ENCODE peak calls at places on chromosomes 7 and 10, in ten cellular contexts. One of them, this sample, is unnamed.

GRCh38 chr7:24882989-24883631 is 96.9 kb downstream of the OSBPL3 start:
- DNase-seq in naive thymus-derived CD8-positive, alpha-beta T cell: no peak
- DNase-seq in amniotic stem cell: no peak
- DNase-seq in HFF-Myc: peak
- DNase-seq in mesenchymal stem cell: peak
- DNase-seq in LHCN-M2: peak
- DNase-seq in activated naive CD4-positive, alpha-beta T cell treated with anti-CD3 and anti-CD28 coated beads, Interleukin-2, amount 50 U/mL, for 72 hours: no peak
- DNase-seq in stimulated activated CD4-positive, alpha-beta T cell treated with anti-CD3 and anti-CD28 coated beads, Interleukin-2, amount 100 ng/mL, for 24 hours: peak
- DNase-seq in kidney tubule cell: peak
- DNase-seq in left cardiac atrium: peak
- DNase-seq in this sample: no peak

GRCh38 chr10:88852327-88852726 is 683 bp upstream of the ANKRD22 start:
- DNase-seq in LHCN-M2: no peak
- DNase-seq in left cardiac atrium: no peak
- DNase-seq in mesenchymal stem cell: no peak
- DNase-seq in naive thymus-derived CD8-positive, alpha-beta T cell: no peak
- DNase-seq in amniotic stem cell: no peak
- DNase-seq in stimulated activated CD4-positive, alpha-beta T cell treated with anti-CD3 and anti-CD28 coated beads, Interleukin-2, amount 100 ng/mL, for 24 hours: no peak
- DNase-seq in activated naive CD4-positive, alpha-beta T cell treated with anti-CD3 and anti-CD28 coated beads, Interleukin-2, amount 50 U/mL, for 72 hours: no peak
- DNase-seq in HFF-Myc: no peak
- DNase-seq in kidney tubule cell: no peak
- DNase-seq in this sample: no peak

GRCh38 chr7:117190104-117190503 is 132.8 kb downstream of the WNT2 start:
- DNase-seq in LHCN-M2: no peak
- DNase-seq in amniotic stem cell: no peak
- DNase-seq in mesenchymal stem cell: no peak
- DNase-seq in left cardiac atrium: no peak
- DNase-seq in naive thymus-derived CD8-positive, alpha-beta T cell: no peak
- DNase-seq in stimulated activated CD4-positive, alpha-beta T cell treated with anti-CD3 and anti-CD28 coated beads, Interleukin-2, amount 100 ng/mL, for 24 hours: no peak
- DNase-seq in HFF-Myc: no peak
- DNase-seq in kidney tubule cell: no peak
- DNase-seq in activated naive CD4-positive, alpha-beta T cell treated with anti-CD3 and anti-CD28 coated beads, Interleukin-2, amount 50 U/mL, for 72 hours: no peak
- DNase-seq in this sample: no peak

GRCh38 chr7:137000621-137001020 is 132.2 kb downstream of the CHRM2 start:
- DNase-seq in kidney tubule cell: no peak
- DNase-seq in mesenchymal stem cell: no peak
- DNase-seq in left cardiac atrium: no peak
- DNase-seq in amniotic stem cell: no peak
- DNase-seq in activated naive CD4-positive, alpha-beta T cell treated with anti-CD3 and anti-CD28 coated beads, Interleukin-2, amount 50 U/mL, for 72 hours: no peak
- DNase-seq in LHCN-M2: peak
- DNase-seq in stimulated activated CD4-positive, alpha-beta T cell treated with anti-CD3 and anti-CD28 coated beads, Interleukin-2, amount 100 ng/mL, for 24 hours: no peak
- DNase-seq in HFF-Myc: no peak
- DNase-seq in naive thymus-derived CD8-positive, alpha-beta T cell: no peak
- DNase-seq in this sample: no peak

GRCh38 chr7:30433082-30433481 is 45.5 kb downstream of the NOD1 start:
- DNase-seq in left cardiac atrium: peak
- DNase-seq in kidney tubule cell: no peak
- DNase-seq in mesenchymal stem cell: peak
- DNase-seq in naive thymus-derived CD8-positive, alpha-beta T cell: no peak
- DNase-seq in activated naive CD4-positive, alpha-beta T cell treated with anti-CD3 and anti-CD28 coated beads, Interleukin-2, amount 50 U/mL, for 72 hours: no peak
- DNase-seq in amniotic stem cell: no peak
- DNase-seq in LHCN-M2: no peak
- DNase-seq in stimulated activated CD4-positive, alpha-beta T cell treated with anti-CD3 and anti-CD28 coated beads, Interleukin-2, amount 100 ng/mL, for 24 hours: no peak
- DNase-seq in HFF-Myc: no peak
- DNase-seq in this sample: no peak

GRCh38 chr10:11104772-11105675 is 87.4 kb downstream of the CELF2 start:
- DNase-seq in HFF-Myc: no peak
- DNase-seq in naive thymus-derived CD8-positive, alpha-beta T cell: peak
- DNase-seq in amniotic stem cell: no peak
- DNase-seq in left cardiac atrium: no peak
- DNase-seq in stimulated activated CD4-positive, alpha-beta T cell treated with anti-CD3 and anti-CD28 coated beads, Interleukin-2, amount 100 ng/mL, for 24 hours: no peak
- DNase-seq in LHCN-M2: no peak
- DNase-seq in kidney tubule cell: no peak
- DNase-seq in activated naive CD4-positive, alpha-beta T cell treated with anti-CD3 and anti-CD28 coated beads, Interleukin-2, amount 50 U/mL, for 72 hours: no peak
- DNase-seq in mesenchymal stem cell: no peak
- DNase-seq in this sample: no peak

GRCh38 chr7:127803626-127804025 is 151.6 kb downstream of the SND1 start:
- DNase-seq in HFF-Myc: no peak
- DNase-seq in mesenchymal stem cell: no peak
- DNase-seq in left cardiac atrium: no peak
- DNase-seq in naive thymus-derived CD8-positive, alpha-beta T cell: no peak
- DNase-seq in LHCN-M2: no peak
- DNase-seq in kidney tubule cell: no peak
- DNase-seq in amniotic stem cell: no peak
- DNase-seq in activated naive CD4-positive, alpha-beta T cell treated with anti-CD3 and anti-CD28 coated beads, Interleukin-2, amount 50 U/mL, for 72 hours: no peak
- DNase-seq in stimulated activated CD4-positive, alpha-beta T cell treated with anti-CD3 and anti-CD28 coated beads, Interleukin-2, amount 100 ng/mL, for 24 hours: no peak
- DNase-seq in this sample: no peak

GRCh38 chr10:20622522-20623270 is 274.4 kb downstream of the NEBL start:
- DNase-seq in mesenchymal stem cell: peak
- DNase-seq in activated naive CD4-positive, alpha-beta T cell treated with anti-CD3 and anti-CD28 coated beads, Interleukin-2, amount 50 U/mL, for 72 hours: no peak
- DNase-seq in LHCN-M2: peak
- DNase-seq in kidney tubule cell: peak
- DNase-seq in stimulated activated CD4-positive, alpha-beta T cell treated with anti-CD3 and anti-CD28 coated beads, Interleukin-2, amount 100 ng/mL, for 24 hours: no peak
- DNase-seq in naive thymus-derived CD8-positive, alpha-beta T cell: no peak
- DNase-seq in amniotic stem cell: no peak
- DNase-seq in left cardiac atrium: no peak
- DNase-seq in HFF-Myc: no peak
- DNase-seq in this sample: no peak

GRCh38 chr10:48589266-48589665 is 15.6 kb downstream of the ARHGAP22 start:
- DNase-seq in left cardiac atrium: no peak
- DNase-seq in kidney tubule cell: no peak
- DNase-seq in LHCN-M2: peak
- DNase-seq in naive thymus-derived CD8-positive, alpha-beta T cell: no peak
- DNase-seq in activated naive CD4-positive, alpha-beta T cell treated with anti-CD3 and anti-CD28 coated beads, Interleukin-2, amount 50 U/mL, for 72 hours: no peak
- DNase-seq in HFF-Myc: peak
- DNase-seq in mesenchymal stem cell: peak
- DNase-seq in amniotic stem cell: peak
- DNase-seq in stimulated activated CD4-positive, alpha-beta T cell treated with anti-CD3 and anti-CD28 coated beads, Interleukin-2, amount 100 ng/mL, for 24 hours: no peak
- DNase-seq in this sample: no peak

GRCh38 chr7:4661871-4662270 is 20.2 kb upstream of the FOXK1 start:
- DNase-seq in stimulated activated CD4-positive, alpha-beta T cell treated with anti-CD3 and anti-CD28 coated beads, Interleukin-2, amount 100 ng/mL, for 24 hours: no peak
- DNase-seq in mesenchymal stem cell: no peak
- DNase-seq in activated naive CD4-positive, alpha-beta T cell treated with anti-CD3 and anti-CD28 coated beads, Interleukin-2, amount 50 U/mL, for 72 hours: no peak
- DNase-seq in LHCN-M2: no peak
- DNase-seq in HFF-Myc: no peak
- DNase-seq in left cardiac atrium: no peak
- DNase-seq in amniotic stem cell: no peak
- DNase-seq in naive thymus-derived CD8-positive, alpha-beta T cell: no peak
- DNase-seq in kidney tubule cell: no peak
- DNase-seq in this sample: no peak

GRCh38 chr10:100828744-100829102 is 83.3 kb downstream of the PAX2 start:
- DNase-seq in mesenchymal stem cell: no peak
- DNase-seq in HFF-Myc: no peak
- DNase-seq in left cardiac atrium: no peak
- DNase-seq in amniotic stem cell: no peak
- DNase-seq in LHCN-M2: no peak
- DNase-seq in kidney tubule cell: no peak
- DNase-seq in activated naive CD4-positive, alpha-beta T cell treated with anti-CD3 and anti-CD28 coated beads, Interleukin-2, amount 50 U/mL, for 72 hours: no peak
- DNase-seq in stimulated activated CD4-positive, alpha-beta T cell treated with anti-CD3 and anti-CD28 coated beads, Interleukin-2, amount 100 ng/mL, for 24 hours: peak
- DNase-seq in naive thymus-derived CD8-positive, alpha-beta T cell: peak
- DNase-seq in this sample: peak

GRCh38 chr10:100775866-100776265 is 30.5 kb downstream of the PAX2 start:
- DNase-seq in mesenchymal stem cell: no peak
- DNase-seq in left cardiac atrium: no peak
- DNase-seq in naive thymus-derived CD8-positive, alpha-beta T cell: no peak
- DNase-seq in amniotic stem cell: no peak
- DNase-seq in stimulated activated CD4-positive, alpha-beta T cell treated with anti-CD3 and anti-CD28 coated beads, Interleukin-2, amount 100 ng/mL, for 24 hours: no peak
- DNase-seq in activated naive CD4-positive, alpha-beta T cell treated with anti-CD3 and anti-CD28 coated beads, Interleukin-2, amount 50 U/mL, for 72 hours: no peak
- DNase-seq in HFF-Myc: no peak
- DNase-seq in LHCN-M2: no peak
- DNase-seq in kidney tubule cell: peak
- DNase-seq in this sample: no peak

GRCh38 chr10:21048086-21048485 is 151.0 kb upstream of the NEBL start:
- DNase-seq in mesenchymal stem cell: peak
- DNase-seq in left cardiac atrium: no peak
- DNase-seq in naive thymus-derived CD8-positive, alpha-beta T cell: no peak
- DNase-seq in activated naive CD4-positive, alpha-beta T cell treated with anti-CD3 and anti-CD28 coated beads, Interleukin-2, amount 50 U/mL, for 72 hours: no peak
- DNase-seq in LHCN-M2: no peak
- DNase-seq in HFF-Myc: no peak
- DNase-seq in amniotic stem cell: no peak
- DNase-seq in kidney tubule cell: peak
- DNase-seq in stimulated activated CD4-positive, alpha-beta T cell treated with anti-CD3 and anti-CD28 coated beads, Interleukin-2, amount 100 ng/mL, for 24 hours: no peak
- DNase-seq in this sample: no peak

GRCh38 chr7:149427096-149427680 is 33.7 kb downstream of the ZNF777 start:
- DNase-seq in naive thymus-derived CD8-positive, alpha-beta T cell: no peak
- DNase-seq in activated naive CD4-positive, alpha-beta T cell treated with anti-CD3 and anti-CD28 coated beads, Interleukin-2, amount 50 U/mL, for 72 hours: no peak
- DNase-seq in HFF-Myc: no peak
- DNase-seq in stimulated activated CD4-positive, alpha-beta T cell treated with anti-CD3 and anti-CD28 coated beads, Interleukin-2, amount 100 ng/mL, for 24 hours: no peak
- DNase-seq in mesenchymal stem cell: peak
- DNase-seq in amniotic stem cell: no peak
- DNase-seq in kidney tubule cell: no peak
- DNase-seq in LHCN-M2: no peak
- DNase-seq in left cardiac atrium: no peak
- DNase-seq in this sample: no peak